ENCODE peak calls at places on chromosomes 13 and 19, in four cellular contexts. One of them, this sample, is unnamed.
A peak's percentile ranks its signal among the peaks of the same experiment; 100 is the strongest.

GRCh38 chr19:1236566-1236965 is 1.2 kb downstream of the CBARP start:
- DNase-seq in left colon: no peak
- DNase-seq in heart left ventricle: no peak
- DNase-seq in LHCN-M2: no peak
- DNase-seq in this sample: no peak

GRCh38 chr13:25372275-25373081 is 704 bp downstream of the ATP8A2 start:
- DNase-seq in left colon: no peak
- DNase-seq in heart left ventricle: no peak
- DNase-seq in LHCN-M2: no peak
- DNase-seq in this sample: no peak

GRCh38 chr13:65054277-65054676 is 2175.9 kb downstream of the PCDH9 start:
- DNase-seq in heart left ventricle: no peak
- DNase-seq in LHCN-M2: no peak
- DNase-seq in left colon: no peak
- DNase-seq in this sample: no peak

GRCh38 chr19:39595950-39596349 is 6.4 kb upstream of the LGALS13 start:
- DNase-seq in left colon: no peak
- DNase-seq in heart left ventricle: no peak
- DNase-seq in LHCN-M2: no peak
- DNase-seq in this sample: no peak

GRCh38 chr19:29287061-29287460 is 74.1 kb upstream of the UQCRFS1 start:
- DNase-seq in heart left ventricle: no peak
- DNase-seq in left colon: no peak
- DNase-seq in LHCN-M2: no peak
- DNase-seq in this sample: no peak

GRCh38 chr19:29881386-29881785 is 60.7 kb upstream of the URI1 start:
- DNase-seq in heart left ventricle: no peak
- DNase-seq in left colon: no peak
- DNase-seq in LHCN-M2: peak; percentile 31
- DNase-seq in this sample: no peak

GRCh38 chr19:15123900-15124299 is 16.7 kb downstream of the SYDE1 start:
- DNase-seq in LHCN-M2: peak; percentile 70
- DNase-seq in left colon: peak; percentile 59
- DNase-seq in heart left ventricle: peak; percentile 93
- DNase-seq in this sample: peak; percentile 87

GRCh38 chr19:2101417-2102335 is 5.0 kb downstream of the IZUMO4 start:
- DNase-seq in heart left ventricle: no peak
- DNase-seq in LHCN-M2: no peak
- DNase-seq in left colon: no peak
- DNase-seq in this sample: no peak

GRCh38 chr13:39765801-39766463 is 110.5 kb downstream of the COG6 start:
- DNase-seq in left colon: peak; percentile 66
- DNase-seq in heart left ventricle: peak; percentile 55
- DNase-seq in LHCN-M2: peak; percentile 57
- DNase-seq in this sample: peak; percentile 77

GRCh38 chr13:113098163-113098732 is 7.3 kb upstream of the F7 start:
- DNase-seq in left colon: no peak
- DNase-seq in heart left ventricle: no peak
- DNase-seq in LHCN-M2: peak; percentile 51
- DNase-seq in this sample: no peak

GRCh38 chr19:14404322-14404721 is 14.8 kb downstream of the DDX39A start:
- DNase-seq in left colon: no peak
- DNase-seq in LHCN-M2: no peak
- DNase-seq in heart left ventricle: no peak
- DNase-seq in this sample: no peak

This sample was measured in left lobe of liver.